ENCODE peak calls at places on chromosomes 1 and 21, in seven cellular contexts. Z is activated CD4-positive, alpha-beta T cell treated with anti-CD3 and anti-CD28 coated beads, Interleukin-2, amount 50 U/mL, for 4 hours; C is substantia nigra; D is HFF-Myc; A is activated T-cell treated with anti-CD3 and anti-CD28 coated beads, Interleukin-2, amount 50 U/mL, for 1 hour; R is coronary artery; T is neural crest cell. V is an unnamed sample.

GRCh38 chr1:34975312-34975711 is 9.8 kb downstream of the TMEM35B start:
- DNase-seq in Z (no peak), C (no peak), D (no peak), A (no peak), R (no peak), T (no peak), V (no peak)

GRCh38 chr1:164930241-164930640 is 371.3 kb downstream of the PBX1 start:
- DNase-seq in Z (no peak), C (no peak), D (no peak), A (no peak), R (no peak), T (no peak), V (no peak)

GRCh38 chr1:66253330-66253921 is 280.5 kb upstream of the SGIP1 start:
- DNase-seq in Z (no peak), C (no peak), D (peak; percentile 65), A (no peak), R (no peak), T (no peak), V (no peak)

GRCh38 chr1:220219136-220219442 is 53.2 kb downstream of the RAB3GAP2 start:
- DNase-seq in Z (no peak), C (no peak), D (no peak), A (no peak), R (no peak), T (no peak), V (no peak)

GRCh38 chr1:208174200-208174599 is 70.0 kb downstream of the PLXNA2 start:
- DNase-seq in Z (no peak), C (no peak), D (no peak), A (no peak), R (no peak), T (no peak), V (no peak)

GRCh38 chr1:163048970-163049680 is 20.0 kb upstream of the RGS4 start:
- DNase-seq in Z (no peak), C (no peak), D (no peak), A (no peak), R (no peak), T (no peak), V (no peak)

GRCh38 chr1:92327794-92328193 is 28.9 kb downstream of the RPAP2 start:
- DNase-seq in Z (no peak), C (no peak), D (no peak), A (no peak), R (no peak), T (no peak), V (no peak)

GRCh38 chr1:9009438-9010366 is 16.5 kb downstream of the SLC2A7 start:
- DNase-seq in Z (peak; percentile 5), C (no peak), D (no peak), A (peak; percentile 31), R (no peak), T (peak; percentile 28), V (no peak)

GRCh38 chr1:224502459-224503160 is 68.0 kb upstream of the WDR26 start:
- DNase-seq in Z (no peak), C (no peak), D (no peak), A (no peak), R (no peak), T (no peak), V (no peak)

GRCh38 chr1:115838805-115839705 is 1.9 kb downstream of the NHLH2 start:
- DNase-seq in Z (no peak), C (peak; percentile 21), D (peak; percentile 10), A (no peak), R (no peak), T (peak; percentile 38), V (peak; percentile 66)

GRCh38 chr1:5798904-5799303 is 193.3 kb downstream of the NPHP4 start:
- DNase-seq in Z (no peak), C (no peak), D (no peak), A (no peak), R (no peak), T (no peak), V (no peak)

GRCh38 chr1:168161459-168161858 is 17.3 kb upstream of the TIPRL start:
- DNase-seq in Z (no peak), C (no peak), D (no peak), A (no peak), R (no peak), T (no peak), V (no peak)

GRCh38 chr1:157197906-157198435 is 59.8 kb upstream of the ETV3 start:
- DNase-seq in Z (no peak), C (no peak), D (no peak), A (no peak), R (no peak), T (no peak), V (no peak)

GRCh38 chr1:22889213-22889827 is 83.3 kb downstream of the LACTBL1 start:
- DNase-seq in Z (no peak), C (no peak), D (no peak), A (no peak), R (no peak), T (no peak), V (no peak)

GRCh38 chr1:164703415-164703814 is 144.4 kb downstream of the PBX1 start:
- DNase-seq in Z (no peak), C (no peak), D (no peak), A (no peak), R (no peak), T (no peak), V (no peak)

GRCh38 chr1:27144920-27145661 is 9.8 kb downstream of the SLC9A1 start:
- DNase-seq in Z (no peak), C (no peak), D (no peak), A (no peak), R (no peak), T (no peak), V (no peak)

GRCh38 chr1:184218436-184218835 is 166.9 kb downstream of the TSEN15 start:
- DNase-seq in Z (no peak), C (no peak), D (no peak), A (no peak), R (no peak), T (no peak), V (no peak)

GRCh38 chr1:200550367-200550766 is 70.2 kb downstream of the KIF14 start:
- DNase-seq in Z (no peak), C (no peak), D (no peak), A (no peak), R (no peak), T (no peak), V (no peak)

GRCh38 chr1:182173791-182174190 is 112.3 kb upstream of the ZNF648 start:
- DNase-seq in Z (no peak), C (no peak), D (no peak), A (no peak), R (no peak), T (no peak), V (no peak)

GRCh38 chr1:91789273-91789997 is 96.5 kb downstream of the TGFBR3 start:
- DNase-seq in Z (no peak), C (no peak), D (no peak), A (no peak), R (no peak), T (no peak), V (no peak)

GRCh38 chr1:242770366-242770765 is 245.9 kb upstream of the PLD5 start:
- DNase-seq in Z (no peak), C (no peak), D (no peak), A (no peak), R (no peak), T (no peak), V (no peak)

GRCh38 chr1:209402697-209403096 is 180.8 kb upstream of the CAMK1G start:
- DNase-seq in Z (no peak), C (no peak), D (no peak), A (no peak), R (peak; percentile 4), T (no peak), V (no peak)

GRCh38 chr1:229888561-229889001 is 178.5 kb upstream of the GALNT2 start:
- DNase-seq in Z (no peak), C (no peak), D (no peak), A (no peak), R (no peak), T (no peak), V (no peak)

GRCh38 chr21:40841524-40842196 is 5.3 kb downstream of the DSCAM start:
- DNase-seq in Z (no peak), C (peak; percentile 40), D (no peak), A (no peak), R (no peak), T (peak; percentile 57), V (peak; percentile 50)

GRCh38 chr1:85379203-85380136 is 85.5 kb downstream of the DDAH1 start:
- DNase-seq in Z (no peak), C (no peak), D (no peak), A (no peak), R (no peak), T (no peak), V (no peak)

GRCh38 chr1:59457786-59458185 is 160.9 kb downstream of the FGGY start:
- DNase-seq in Z (no peak), C (no peak), D (no peak), A (no peak), R (no peak), T (no peak), V (no peak)

GRCh38 chr1:15617874-15618684 is 821 bp downstream of the DDI2 start:
- DNase-seq in Z (no peak), C (no peak), D (no peak), A (no peak), R (no peak), T (no peak), V (peak; percentile 29)

GRCh38 chr1:109335091-109335490 is 28.3 kb upstream of the MYBPHL start:
- DNase-seq in Z (no peak), C (no peak), D (no peak), A (no peak), R (no peak), T (no peak), V (no peak)

V was measured in C1 segment of cervical spinal cord.